ENCODE peak calls at places on chromosomes 12 and 14, in six cellular contexts. B is kidney, C is HFF-Myc, D is AG09309, F is cardiac fibroblast, S is bronchial epithelial cell. X is an unnamed sample.

GRCh38 chr12:62166525-62166924 is 93.7 kb upstream of the USP15 start:
- DNase-seq in B (no peak), C (no peak), D (no peak), F (no peak), S (no peak), X (no peak)

GRCh38 chr14:102913341-102914211 is 8.9 kb upstream of the AMN start:
- DNase-seq in B (peak; percentile 48), C (no peak), D (no peak), F (no peak), S (no peak), X (no peak)

GRCh38 chr14:59961518-59962062 is 41.6 kb downstream of the LRRC9 start:
- DNase-seq in B (no peak), C (no peak), D (no peak), F (no peak), S (no peak), X (no peak)

GRCh38 chr14:103629503-103630121 is 601 bp downstream of the KLC1 start:
- DNase-seq in B (peak; percentile 88), C (no peak), D (no peak), F (peak; percentile 20), S (no peak), X (no peak)

GRCh38 chr14:99549684-99550083 is 54.3 kb downstream of the CCDC85C start:
- DNase-seq in B (no peak), C (no peak), D (no peak), F (no peak), S (no peak), X (no peak)

GRCh38 chr12:21615441-21615840 is 10.8 kb upstream of the GYS2 start:
- DNase-seq in B (no peak), C (no peak), D (no peak), F (peak; percentile 61), S (peak; percentile 35), X (no peak)

GRCh38 chr12:119340604-119341003 is 6.1 kb downstream of the CCDC60 start:
- DNase-seq in B (no peak), C (no peak), D (no peak), F (no peak), S (no peak), X (no peak)

GRCh38 chr12:78096909-78097597 is 266.4 kb downstream of the NAV3 start:
- DNase-seq in B (no peak), C (peak; percentile 56), D (no peak), F (peak; percentile 60), S (no peak), X (peak; percentile 72)

GRCh38 chr14:21965042-21965441 is 291.4 kb upstream of the OR4E1 start:
- DNase-seq in B (no peak), C (no peak), D (no peak), F (no peak), S (no peak), X (no peak)

GRCh38 chr12:1695836-1696670 is 5.2 kb downstream of the ADIPOR2 start:
- DNase-seq in B (no peak), C (no peak), D (no peak), F (peak; percentile 20), S (no peak), X (no peak)

GRCh38 chr12:1692221-1692620 is 1.4 kb downstream of the ADIPOR2 start:
- DNase-seq in B (no peak), C (no peak), D (no peak), F (no peak), S (no peak), X (no peak)

GRCh38 chr12:1691123-1692007 is 495 bp downstream of the ADIPOR2 start:
- DNase-seq in B (peak; percentile 84), C (no peak), D (no peak), F (no peak), S (peak; percentile 36), X (peak; percentile 11)

GRCh38 chr12:1690578-1691122 is at the start of gene ADIPOR2:
- DNase-seq in B (peak; percentile 98), C (peak; percentile 91), D (peak; percentile 80), F (peak; percentile 97), S (peak; percentile 90), X (peak; percentile 97)

GRCh38 chr12:1692895-1693294 is 2.0 kb downstream of the ADIPOR2 start:
- DNase-seq in B (peak; percentile 32), C (no peak), D (no peak), F (no peak), S (no peak), X (no peak)
- H3K4me3 ChIP-seq in B (no peak overlapping the region), C (peak overlapping the region; percentile 91), D (no peak overlapping the region), F (no peak overlapping the region), S (no peak overlapping the region), X (no peak overlapping the region)

GRCh38 chr12:113981876-113982275 is 15.8 kb upstream of the RBM19 start:
- DNase-seq in B (no peak), C (no peak), D (no peak), F (no peak), S (no peak), X (no peak)

GRCh38 chr12:113983777-113984448 is 17.8 kb upstream of the RBM19 start:
- DNase-seq in B (no peak), C (no peak), D (no peak), F (no peak), S (no peak), X (no peak)

GRCh38 chr12:113978080-113978479 is 12.0 kb upstream of the RBM19 start:
- DNase-seq in B (no peak), C (no peak), D (no peak), F (no peak), S (no peak), X (no peak)

GRCh38 chr12:113980054-113980453 is 13.9 kb upstream of the RBM19 start:
- DNase-seq in B (no peak), C (no peak), D (no peak), F (no peak), S (no peak), X (no peak)

GRCh38 chr12:113980537-113981337 is 14.6 kb upstream of the RBM19 start:
- DNase-seq in B (no peak), C (peak; percentile 54), D (peak; percentile 25), F (peak; percentile 82), S (peak; percentile 49), X (peak; percentile 73)
- TF ChIP-seq CTCF in B (peak; percentile 97), C (peak; percentile 93), D (peak; percentile 96), F (peak; percentile 95), S (peak; percentile 88), X (peak; percentile 92)

DNA sequence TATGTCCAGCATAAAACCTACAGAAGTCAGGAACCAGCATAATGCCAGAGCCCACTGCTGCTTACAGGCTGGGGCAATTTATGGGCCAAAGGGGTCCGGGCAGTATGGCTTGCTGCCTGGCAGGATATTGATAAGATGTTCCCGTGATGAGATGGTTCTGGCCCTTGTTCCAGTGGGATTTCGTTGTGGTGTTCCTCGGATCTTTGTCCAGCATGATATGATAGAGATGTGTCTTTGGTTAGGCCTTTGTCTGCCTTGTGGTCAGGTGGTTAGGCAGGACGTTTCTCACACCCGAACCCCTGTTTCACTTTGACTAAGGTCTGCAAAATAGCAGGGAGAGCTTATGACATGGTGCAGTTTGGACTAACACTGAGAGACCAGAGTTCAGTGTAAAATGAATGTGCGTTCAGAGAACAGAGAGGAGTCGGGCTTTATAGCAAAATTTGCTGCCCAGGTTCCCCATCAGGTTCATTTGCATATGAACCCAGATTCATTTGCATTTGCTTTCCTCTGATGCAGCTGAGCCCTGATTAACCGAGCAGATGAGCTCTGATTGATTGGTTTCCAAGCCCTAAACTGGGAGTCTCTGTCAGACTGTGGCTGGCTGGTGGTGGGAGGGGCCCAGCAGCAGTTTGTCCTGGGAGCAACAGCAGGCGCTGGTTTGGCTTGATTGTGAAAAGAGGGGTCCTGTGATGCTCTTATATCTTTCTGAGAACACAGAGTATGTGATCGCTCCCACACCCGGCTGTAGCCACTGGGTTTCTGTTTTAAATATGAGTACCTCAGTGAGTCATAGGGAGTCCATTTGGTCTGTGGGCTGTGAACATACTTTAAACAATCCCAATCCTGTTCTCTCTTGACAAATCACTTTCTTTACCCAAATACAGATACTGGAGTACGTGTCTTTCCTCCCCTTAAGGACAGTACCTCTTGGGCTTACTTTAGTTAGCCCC is 156.3 kb upstream of the PZP start:
- DNase-seq in B (no peak), C (no peak), D (peak; percentile 41), F (peak; percentile 67), S (peak; percentile 92), X (peak; percentile 87)
- H3K4me3 ChIP-seq in B (no peak overlapping the region), C (no peak overlapping the region), D (peak overlapping the region; percentile 13), F (no peak overlapping the region), S (no peak overlapping the region), X (no peak overlapping the region)

DNA sequence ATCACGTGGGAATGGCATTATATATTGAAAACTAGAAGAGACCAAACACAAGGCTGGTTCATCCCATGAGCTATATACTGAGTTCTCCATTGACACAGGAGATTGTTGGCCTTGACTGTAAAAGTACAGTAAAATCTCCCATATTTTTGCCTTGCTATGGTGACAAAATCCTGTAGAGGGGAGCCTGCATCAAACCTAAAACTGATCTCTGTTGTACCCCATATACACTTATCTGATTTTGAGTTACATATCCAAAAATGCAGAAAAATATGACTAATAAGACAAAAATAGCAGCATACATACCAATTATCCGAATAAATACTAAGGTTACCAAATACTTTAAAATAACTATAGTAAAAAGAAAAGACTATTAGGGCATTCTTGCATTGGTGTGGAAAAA is 60.4 kb downstream of the TMTC3 start:
- DNase-seq in B (no peak), C (no peak), D (no peak), F (peak; percentile 38), S (no peak), X (no peak)
- TF ChIP-seq CTCF in B (no peak), C (no peak), D (peak; percentile 12), F (no peak), S (no peak), X (no peak)

GRCh38 chr14:67623114-67623513 is 3.4 kb downstream of the ARG2 start:
- DNase-seq in B (no peak), C (no peak), D (no peak), F (peak; percentile 81), S (peak; percentile 99), X (no peak)

GRCh38 chr14:67620217-67620789 is 583 bp downstream of the ARG2 start:
- DNase-seq in B (peak; percentile 74), C (no peak), D (no peak), F (no peak), S (peak; percentile 17), X (peak; percentile 27)

GRCh38 chr14:67618617-67619063 is 1.1 kb upstream of the ARG2 start:
- DNase-seq in B (no peak), C (peak; percentile 79), D (peak; percentile 60), F (peak; percentile 89), S (peak; percentile 69), X (peak; percentile 85)

GRCh38 chr14:67622675-67623074 is 3.0 kb downstream of the ARG2 start:
- DNase-seq in B (no peak), C (peak; percentile 77), D (peak; percentile 50), F (peak; percentile 90), S (peak; percentile 87), X (peak; percentile 90)

GRCh38 chr14:67619446-67620216 is at the start of gene ARG2:
- DNase-seq in B (peak; percentile 100), C (peak; percentile 70), D (peak; percentile 35), F (peak; percentile 94), S (peak; percentile 82), X (peak; percentile 90)
- H3K4me3 ChIP-seq in B (peak within 1 kb of the TSS; percentile 76), C (peak within 1 kb of the TSS; percentile 69), D (peak within 1 kb of the TSS; percentile 70), F (peak within 1 kb of the TSS; percentile 63), S (peak within 1 kb of the TSS; percentile 69), X (peak within 1 kb of the TSS; percentile 72)

GRCh38 chr14:69612759-69613145 is 1.4 kb downstream of the SUSD6 start:
- DNase-seq in B (no peak), C (no peak), D (no peak), F (peak; percentile 40), S (peak; percentile 71), X (peak; percentile 36)
- TF ChIP-seq CTCF in B (no peak), C (no peak), D (peak; percentile 21), F (peak; percentile 7), S (no peak), X (peak; percentile 20)

GRCh38 chr12:31238764-31239387 is 87.1 kb downstream of the SINHCAF start:
- DNase-seq in B (peak; percentile 65), C (no peak), D (no peak), F (peak; percentile 82), S (peak; percentile 74), X (peak; percentile 62)
- H3K4me3 ChIP-seq in B (peak overlapping the region; percentile 41), C (no peak overlapping the region), D (no peak overlapping the region), F (no peak overlapping the region), S (no peak overlapping the region), X (no peak overlapping the region)

X was measured in astrocyte of the spinal cord.